ENCODE peak calls at places on chromosomes 4 and X, in four cellular contexts. Y is body of pancreas, T is stomach, R is aorta. E is an unnamed sample. For H3K4me1 and H3K27me3, the result is how much of the 10 kb centered on the place peaks cover.

GRCh38 chr4:48799157-48799556 is 19.1 kb upstream of the FRYL start:
- DNase-seq in Y (no peak), T (no peak), R (no peak), E (no peak)

GRCh38 chrX:13288671-13289070 is 31.2 kb downstream of the ATXN3L start:
- DNase-seq in Y (no peak), T (no peak), R (no peak), E (no peak)

GRCh38 chrX:109966246-109966645 is 36.7 kb upstream of the TMEM164 start:
- DNase-seq in Y (no peak), T (no peak), R (no peak), E (no peak)

GRCh38 chr4:144451771-144452170 is 194.2 kb upstream of the HHIP start:
- DNase-seq in Y (no peak), T (no peak), R (no peak), E (no peak)

GRCh38 chr4:2962614-2963184 is 507 bp downstream of the NOP14 start:
- DNase-seq in Y (peak), T (peak), R (peak), E (no peak)

GRCh38 chr4:113637823-113638691 is 123.5 kb downstream of the CAMK2D start:
- DNase-seq in Y (no peak), T (no peak), R (no peak), E (no peak)

GRCh38 chr4:94653095-94653649 is 104.6 kb upstream of the BMPR1B start:
- DNase-seq in Y (peak), T (no peak), R (no peak), E (no peak)

GRCh38 chr4:124943938-124944337 is 231.4 kb upstream of the ANKRD50 start:
- DNase-seq in Y (no peak), T (no peak), R (no peak), E (no peak)

GRCh38 chr4:72846280-72847111 is 223.0 kb downstream of the COX18 start:
- DNase-seq in Y (no peak), T (no peak), R (no peak), E (no peak)

GRCh38 chr4:62952366-62952765 is 1456.9 kb downstream of the TECRL start:
- DNase-seq in Y (no peak), T (no peak), R (no peak), E (no peak)

GRCh38 chr4:176839656-176840055 is 46.9 kb upstream of the VEGFC start:
- DNase-seq in Y (no peak), T (no peak), R (no peak), E (no peak)

GRCh38 chrX:96906741-96907140 is 23.0 kb downstream of the RPA4 start:
- DNase-seq in Y (no peak), T (no peak), R (no peak), E (no peak)

GRCh38 chr4:153143527-153144348 is 60.5 kb upstream of the TRIM2 start:
- DNase-seq in Y (peak), T (peak), R (no peak), E (no peak)

GRCh38 chr4:111959202-111959601 is 186.1 kb upstream of the FAM241A start:
- DNase-seq in Y (no peak), T (no peak), R (no peak), E (no peak)

GRCh38 chr4:86302242-86302641 is 57.6 kb downstream of the MAPK10 start:
- DNase-seq in Y (peak), T (no peak), R (no peak), E (peak)

GRCh38 chr4:67704843-67705242 is 3.9 kb upstream of the UBA6 start:
- DNase-seq in Y (no peak), T (no peak), R (no peak), E (no peak)

GRCh38 chrX:73841337-73841736 is 278.3 kb downstream of the CHIC1 start:
- DNase-seq in Y (no peak), T (no peak), R (no peak), E (no peak)

GRCh38 chrX:155279873-155280272 is 15.6 kb upstream of the RAB39B start:
- DNase-seq in Y (no peak), T (no peak), R (no peak), E (no peak)

GRCh38 chrX:123771449-123772064 is 38.7 kb upstream of the THOC2 start:
- DNase-seq in Y (no peak), T (no peak), R (no peak), E (no peak)

GRCh38 chr4:77196866-77197265 is 39.9 kb downstream of the CCNG2 start:
- DNase-seq in Y (peak), T (no peak), R (no peak), E (no peak)

GRCh38 chrX:3518870-3519269 is 172.4 kb upstream of the MXRA5 start:
- DNase-seq in Y (peak), T (peak), R (no peak), E (peak)

GRCh38 chrX:110941906-110942305 is 146.3 kb upstream of the CHRDL1 start:
- DNase-seq in Y (peak), T (no peak), R (no peak), E (no peak)

GRCh38 chr4:153426207-153426886 is 39.8 kb upstream of the TMEM131L start:
- DNase-seq in Y (no peak), T (no peak), R (no peak), E (no peak)

GRCh38 chrX:1587161-1587560 is 4.2 kb upstream of the AKAP17A start:
- DNase-seq in Y (no peak), T (peak), R (no peak), E (no peak)

GRCh38 chrX:119734897-119735339 is 23.5 kb upstream of the SOWAHD start:
- DNase-seq in Y (peak), T (peak), R (peak), E (peak)

GRCh38 chrX:102849396-102849795 is 87.7 kb upstream of the RAB40AL start:
- DNase-seq in Y (no peak), T (no peak), R (no peak), E (no peak)

GRCh38 chr4:172995161-172995560 is 173.4 kb upstream of the GALNT7 start:
- DNase-seq in Y (no peak), T (no peak), R (no peak), E (no peak)

GRCh38 chr4:141391293-141391692 is 170.6 kb downstream of the ZNF330 start:
- DNase-seq in Y (no peak), T (no peak), R (no peak), E (no peak)

GRCh38 chr4:12562016-12562415 is 922.1 kb downstream of the RAB28 start:
- DNase-seq in Y (no peak), T (no peak), R (no peak), E (no peak)

GRCh38 chr4:134202136-134202535 is 547 bp upstream of the PABPC4L start:
- DNase-seq in Y (no peak), T (no peak), R (no peak), E (no peak)

GRCh38 chr4:91233164-91233563 is 1070.6 kb upstream of the GRID2 start:
- DNase-seq in Y (no peak), T (no peak), R (no peak), E (no peak)

GRCh38 chrX:39762266-39762841 is 335.4 kb downstream of the BCOR start:
- DNase-seq in Y (no peak), T (no peak), R (no peak), E (no peak)

GRCh38 chrX:39757971-39758370 is 339.8 kb downstream of the BCOR start:
- DNase-seq in Y (no peak), T (no peak), R (no peak), E (no peak)

GRCh38 chrX:39759526-39760224 is 338.1 kb downstream of the BCOR start:
- DNase-seq in Y (peak), T (peak), R (peak), E (peak)

GRCh38 chrX:39758791-39759525 is 338.8 kb downstream of the BCOR start:
- DNase-seq in Y (no peak), T (no peak), R (no peak), E (peak)

GRCh38 chrX:39760930-39761329 is 336.8 kb downstream of the BCOR start:
- DNase-seq in Y (no peak), T (no peak), R (no peak), E (no peak)
- H3K4me1 ChIP-seq in Y (under half), T (under half), R (under half), E (under half)

GRCh38 chr4:155207534-155208257 is 740 bp upstream of the NPY2R start:
- DNase-seq in Y (peak), T (no peak), R (peak), E (no peak)

DNA sequence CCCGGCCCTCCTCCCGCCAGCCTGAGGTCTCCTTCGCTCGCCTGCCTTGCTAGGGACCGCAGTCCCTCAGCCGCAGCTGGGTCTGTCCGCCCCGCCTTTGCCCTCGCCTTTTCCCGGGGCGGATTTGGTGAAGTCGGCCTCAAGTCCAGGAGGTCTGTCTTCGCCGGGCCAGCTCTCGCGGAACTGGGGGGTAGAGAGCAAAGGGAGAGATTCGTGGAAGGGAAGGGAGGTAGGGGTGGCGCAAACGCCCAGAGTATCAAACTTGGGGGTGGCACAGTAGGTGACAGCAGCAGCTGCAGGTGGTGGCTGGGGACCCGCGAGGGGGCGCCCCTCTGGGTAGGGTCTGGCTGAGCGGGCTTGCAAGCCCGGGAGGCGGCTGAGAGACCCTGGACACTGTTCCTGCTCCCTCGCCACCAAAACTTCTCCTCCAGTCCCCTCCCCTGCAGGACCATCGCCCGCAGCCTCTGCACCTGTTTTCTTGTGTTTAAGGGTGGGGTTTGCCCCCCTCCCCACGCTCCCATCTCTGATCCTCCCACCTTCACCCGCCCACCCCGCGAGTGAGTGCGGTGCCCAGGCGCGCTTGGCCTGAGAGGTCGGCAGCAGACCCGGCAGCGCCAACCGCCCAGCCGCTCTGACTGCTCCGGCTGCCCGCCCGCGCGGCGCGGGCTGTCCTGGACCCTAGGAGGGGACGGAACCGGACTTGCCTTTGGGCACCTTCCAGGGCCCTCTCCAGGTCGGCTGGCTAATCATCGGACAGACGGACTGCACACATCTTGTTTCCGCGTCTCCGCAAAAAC is at the start of gene NPY2R:
- DNase-seq in Y (no peak), T (no peak), R (peak), E (no peak)
- H3K27me3 ChIP-seq in Y (under half), T (under half), R (under half), E (half or more)

GRCh38 chrX:152635941-152636340 is 1.8 kb upstream of the GABRQ start:
- DNase-seq in Y (peak), T (no peak), R (no peak), E (no peak)

GRCh38 chrX:152640039-152640818 is 2.5 kb downstream of the GABRQ start:
- DNase-seq in Y (no peak), T (no peak), R (no peak), E (no peak)

GRCh38 chrX:152638443-152638904 is 779 bp downstream of the GABRQ start:
- DNase-seq in Y (no peak), T (no peak), R (no peak), E (no peak)

GRCh38 chrX:152639426-152639825 is 1.7 kb downstream of the GABRQ start:
- DNase-seq in Y (no peak), T (no peak), R (no peak), E (no peak)

GRCh38 chrX:152637649-152638442 is at the start of gene GABRQ:
- DNase-seq in Y (peak), T (peak), R (no peak), E (no peak)
- H3K4me3 ChIP-seq in Y (no peak), T (peak), R (no peak), E (no peak)

DNA sequence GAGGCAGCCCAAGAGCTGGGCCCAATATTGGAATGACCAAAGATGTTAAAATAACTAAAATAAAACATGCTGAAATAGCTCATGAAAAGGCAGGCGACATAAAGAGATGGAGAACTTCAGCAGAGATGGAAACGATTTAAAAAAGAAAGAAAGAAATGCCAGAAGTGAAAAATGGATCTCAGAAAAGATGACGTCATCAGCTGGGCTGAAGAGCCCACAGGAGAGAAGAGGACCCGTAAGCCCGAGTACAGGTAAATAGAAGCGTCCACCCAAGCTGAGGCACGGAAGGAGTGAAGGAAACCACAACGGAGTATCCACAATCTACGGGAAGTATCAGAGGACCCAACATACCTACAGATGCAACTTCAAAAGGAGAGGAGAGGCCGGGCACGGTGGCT is 112.8 kb downstream of the AFAP1 start:
- DNase-seq in Y (no peak), T (no peak), R (no peak), E (no peak)
- H3K4me1 ChIP-seq in Y (under half), T (half or more), R (under half), E (half or more)

E was measured in heart right ventricle.